ENCODE peak calls at places on chromosomes 16 and 17, in six cellular contexts. U is cardiac muscle cell, J is HFF-Myc, W is ovary, Z is fibroblast of the aortic adventitia, S is psoas muscle. K is an unnamed sample.

GRCh38 chr16:29804020-29804419 is 2.3 kb upstream of the MAZ start:
- DNase-seq in W (no peak), S (no peak), J (no peak), U (no peak), Z (no peak), K (no peak)

GRCh38 chr17:7644768-7645167 is 6.0 kb upstream of the ATP1B2 start:
- DNase-seq in U (no peak), S (no peak), Z (no peak), J (no peak), W (no peak), K (no peak)

GRCh38 chr16:79250457-79251098 is 350.0 kb downstream of the MAF start:
- DNase-seq in S (no peak), U (no peak), W (no peak), J (no peak), Z (no peak), K (no peak)

GRCh38 chr17:53950207-53950857 is 127.6 kb downstream of the KIF2B start:
- DNase-seq in S (no peak), W (no peak), J (no peak), Z (no peak), U (peak; percentile 51), K (no peak)

GRCh38 chr17:42674755-42675347 is 1.9 kb downstream of the PLEKHH3 start:
- DNase-seq in S (peak; percentile 61), J (no peak), Z (no peak), U (no peak), W (peak; percentile 64), K (no peak)

GRCh38 chr16:89319883-89320716 is 102.6 kb downstream of the ZNF778 start:
- DNase-seq in W (peak; percentile 61), Z (peak; percentile 87), U (peak; percentile 76), J (no peak), S (peak; percentile 79), K (no peak)

GRCh38 chr16:29318037-29318436 is 88.5 kb downstream of the NPIPB11 start:
- DNase-seq in W (no peak), J (no peak), Z (no peak), U (no peak), S (no peak), K (no peak)

GRCh38 chr17:63376949-63377348 is 69.2 kb downstream of the CYB561 start:
- DNase-seq in U (no peak), J (no peak), Z (no peak), W (no peak), S (no peak), K (no peak)

GRCh38 chr16:86512860-86513470 is 2.6 kb downstream of the FOXF1 start:
- DNase-seq in Z (no peak), W (no peak), J (no peak), S (no peak), U (no peak), K (no peak)

GRCh38 chr16:88376835-88377726 is 5.7 kb upstream of the ZNF469 start:
- DNase-seq in J (no peak), U (no peak), Z (peak; percentile 29), S (peak; percentile 3), W (peak; percentile 19), K (no peak)

GRCh38 chr17:18115517-18115916 is 7.0 kb downstream of the MYO15A start:
- DNase-seq in J (no peak), Z (no peak), S (no peak), U (no peak), W (no peak), K (no peak)

GRCh38 chr16:31092330-31092729 is 2.3 kb downstream of the VKORC1 start:
- DNase-seq in J (no peak), S (no peak), W (no peak), Z (no peak), U (no peak), K (no peak)

GRCh38 chr17:31291820-31292219 is 5.2 kb downstream of the OMG start:
- DNase-seq in S (no peak), Z (no peak), W (no peak), J (no peak), U (no peak), K (no peak)

GRCh38 chr17:12035713-12036112 is 15.0 kb downstream of the MAP2K4 start:
- DNase-seq in U (no peak), J (no peak), W (no peak), S (no peak), Z (no peak), K (no peak)

GRCh38 chr16:55138298-55138697 is 185.7 kb upstream of the IRX6 start:
- DNase-seq in W (no peak), Z (no peak), J (no peak), S (no peak), U (no peak), K (no peak)

GRCh38 chr17:74968361-74968780 is 4.2 kb downstream of the HID1 start:
- DNase-seq in S (no peak), Z (no peak), U (no peak), J (no peak), W (no peak), K (no peak)

GRCh38 chr17:81302861-81303326 is 7.8 kb upstream of the SLC38A10 start:
- DNase-seq in U (no peak), J (no peak), W (no peak), S (peak; percentile 51), Z (no peak), K (no peak)

GRCh38 chr16:79543219-79543618 is 57.3 kb downstream of the MAF start:
- DNase-seq in U (no peak), S (no peak), Z (no peak), J (no peak), W (no peak), K (no peak)

GRCh38 chr16:19812986-19813385 is 71.7 kb downstream of the GPRC5B start:
- DNase-seq in U (no peak), J (no peak), Z (no peak), W (no peak), S (no peak), K (no peak)

DNA sequence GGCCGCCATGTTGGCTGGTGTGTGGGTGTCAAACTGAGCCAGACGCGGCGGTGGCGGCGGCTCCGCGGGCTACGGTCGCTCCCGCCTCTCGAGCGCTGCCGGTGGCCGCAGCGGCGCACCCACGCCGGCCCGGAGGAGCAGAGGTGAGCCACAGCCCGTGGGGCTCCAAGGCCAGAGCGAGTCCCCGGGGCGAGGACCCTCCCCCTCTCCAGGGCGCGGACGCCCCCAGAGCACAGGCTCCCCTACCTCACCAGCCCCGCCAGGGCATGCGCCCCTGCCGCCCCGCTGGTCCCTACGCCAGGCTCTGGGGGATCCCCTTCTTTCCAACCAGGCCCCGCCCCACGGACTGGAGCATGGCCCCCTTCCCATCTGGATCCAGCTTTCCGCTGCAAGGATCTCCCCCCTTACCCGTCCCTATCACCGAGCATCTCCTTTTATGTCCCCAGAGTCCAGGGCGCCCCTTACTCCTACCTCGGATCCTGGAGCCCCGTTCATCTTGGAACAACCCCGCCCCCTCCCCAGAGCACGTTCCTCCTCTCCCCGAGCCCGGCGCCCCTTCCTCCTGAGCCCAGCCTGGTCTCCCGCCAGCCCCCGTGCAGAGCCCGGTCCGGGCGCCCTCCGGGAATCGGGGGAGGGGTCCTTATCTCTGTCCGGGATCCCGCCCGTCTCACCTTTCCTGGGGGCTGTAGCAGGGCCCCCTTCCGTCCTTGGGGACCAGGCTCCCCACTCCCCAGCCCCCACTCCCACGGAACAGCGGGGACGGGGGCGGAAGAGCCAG is 412 bp downstream of the EPN2 start:
- DNase-seq in S (peak; percentile 70), W (peak; percentile 72), J (no peak), U (peak; percentile 52), Z (no peak), K (no peak)
- TF ChIP-seq CTCF in S (no peak), W (peak; percentile 50), J (no peak), U (peak; percentile 6), Z (no peak), K (no peak)

GRCh38 chr17:48616719-48617514 is 1.8 kb upstream of the HOXB8 start:
- DNase-seq in U (no peak), S (no peak), J (no peak), W (no peak), Z (no peak), K (no peak)

GRCh38 chr17:48614904-48615211 is 234 bp downstream of the HOXB8 start:
- DNase-seq in Z (no peak), J (no peak), W (no peak), S (no peak), U (no peak), K (no peak)

GRCh38 chr17:48617515-48618365 is 2.6 kb upstream of the HOXB8 start:
- DNase-seq in S (no peak), W (no peak), Z (no peak), J (no peak), U (no peak), K (no peak)

GRCh38 chr17:48615212-48615962 is at the start of gene HOXB8:
- DNase-seq in U (no peak), W (no peak), J (no peak), S (no peak), Z (no peak), K (no peak)

DNA sequence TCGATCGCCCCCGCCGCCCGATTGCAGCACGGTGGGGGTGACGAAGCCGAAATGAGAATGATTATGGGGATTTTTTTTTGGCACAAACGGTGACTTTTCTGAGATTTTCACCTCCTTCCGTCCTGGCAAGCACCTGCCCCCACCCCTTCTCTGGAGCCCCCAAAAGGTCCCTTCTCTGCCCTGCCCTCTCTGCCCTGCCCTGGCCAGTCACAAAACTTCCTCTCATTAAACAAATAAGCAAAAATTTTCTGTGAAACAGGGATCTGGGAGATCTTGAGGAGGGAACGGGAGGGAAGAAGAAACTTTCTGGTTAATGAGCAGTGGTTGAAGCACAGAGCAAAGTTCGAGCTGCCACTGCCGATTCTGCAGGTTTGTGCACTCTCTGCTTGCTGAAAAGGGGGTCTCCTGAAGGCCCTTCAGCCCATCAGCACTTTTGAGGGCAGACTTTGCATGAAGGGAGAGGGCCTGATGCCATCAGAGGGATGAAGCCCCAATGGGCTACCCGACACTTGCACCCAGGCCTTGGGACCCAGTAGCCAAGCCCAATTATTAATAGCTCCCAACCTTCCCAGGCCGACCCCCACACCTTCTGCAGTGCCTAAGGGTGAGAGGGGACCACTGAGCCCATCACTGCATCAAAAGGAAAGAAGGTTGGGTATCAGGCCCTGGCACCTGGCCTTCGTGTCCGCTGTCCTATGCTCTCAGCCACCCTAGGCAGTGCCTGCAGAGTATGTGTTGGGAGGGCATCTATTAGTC is 1.0 kb upstream of the HOXB8 start:
- DNase-seq in J (no peak), U (no peak), Z (no peak), S (no peak), W (no peak), K (no peak)
- H3K4me3 ChIP-seq in J (no peak overlapping the region), U (no peak overlapping the region), Z (no peak overlapping the region), S (no peak overlapping the region), W (no peak overlapping the region), K (no peak overlapping the region)

GRCh38 chr16:67979955-67980678 is at the start of gene DPEP3:
- DNase-seq in W (no peak), J (no peak), Z (no peak), U (no peak), S (no peak), K (no peak)
- TF ChIP-seq CTCF in W (no peak), J (peak; percentile 24), Z (peak; percentile 30), U (peak; percentile 45), S (no peak), K (peak; percentile 19)

GRCh38 chr16:51540259-51540658 is 389.2 kb upstream of the SALL1 start:
- DNase-seq in W (no peak), U (no peak), Z (no peak), S (no peak), J (no peak), K (no peak)

GRCh38 chr16:51538707-51539604 is 387.9 kb upstream of the SALL1 start:
- DNase-seq in W (no peak), J (peak; percentile 86), Z (peak; percentile 80), S (no peak), U (no peak), K (peak; percentile 45)

GRCh38 chr16:51545951-51546350 is 394.9 kb upstream of the SALL1 start:
- DNase-seq in W (no peak), U (no peak), S (no peak), J (no peak), Z (no peak), K (no peak)

GRCh38 chr16:51544850-51545467 is 393.9 kb upstream of the SALL1 start:
- DNase-seq in Z (no peak), J (no peak), W (no peak), U (no peak), S (no peak), K (no peak)

GRCh38 chr16:51542856-51543510 is 391.9 kb upstream of the SALL1 start:
- DNase-seq in U (no peak), J (no peak), Z (peak; percentile 21), W (no peak), S (no peak), K (no peak)
- H3K4me3 ChIP-seq in U (no peak overlapping the region), J (no peak overlapping the region), Z (no peak overlapping the region), W (no peak overlapping the region), S (no peak overlapping the region), K (no peak overlapping the region)

K was measured in AG04449.